ENCODE peak calls at places on chromosomes 13 and 19, in nine cellular contexts. E is CD4-positive, alpha-beta memory T cell; T is DMS53; I is NCI-H2171; B is colonic mucosa; J is activated CD8-positive, alpha-beta memory T cell treated with anti-CD3 and anti-CD28 coated beads, Interleukin-2, amount 50 U/mL, for 4 hours; S is caudate nucleus; C is HFFc6; F is skeletal muscle cell. A is an unnamed sample.
A peak's percentile ranks its signal among the peaks of the same experiment; 100 is the strongest.

GRCh38 chr19:55647732-55648656 is at the start of gene CCDC106:
- DNase-seq in E (peak; percentile 41), T (peak; percentile 86), I (peak; percentile 73), B (peak; percentile 63), J (peak; percentile 73), S (peak; percentile 75), C (peak; percentile 24), F (peak; percentile 43), A (no peak)

GRCh38 chr13:24348797-24349515 is 39.6 kb downstream of the C1QTNF9 start:
- DNase-seq in E (no peak), T (peak; percentile 91), I (no peak), B (peak; percentile 91), J (no peak), S (no peak), C (no peak), F (no peak), A (no peak)

GRCh38 chr19:17415107-17415506 is 4.7 kb upstream of the MVB12A start:
- DNase-seq in E (no peak), T (no peak), I (peak; percentile 44), B (no peak), J (no peak), S (no peak), C (no peak), F (no peak), A (no peak)

GRCh38 chr19:35462476-35462953 is 14.5 kb downstream of the FFAR2 start:
- DNase-seq in E (peak; percentile 87), T (peak; percentile 48), I (no peak), B (peak; percentile 27), J (peak; percentile 35), S (no peak), C (peak; percentile 0), F (no peak), A (peak; percentile 9)

GRCh38 chr13:67736646-67737420 is 506.7 kb upstream of the PCDH9 start:
- DNase-seq in E (no peak), T (peak; percentile 68), I (no peak), B (peak; percentile 21), J (no peak), S (no peak), C (no peak), F (peak; percentile 89), A (no peak)

GRCh38 chr13:62482351-62482750 is 1066.7 kb upstream of the PCDH20 start:
- DNase-seq in E (no peak), T (peak; percentile 74), I (no peak), B (no peak), J (no peak), S (no peak), C (no peak), F (no peak), A (no peak)

GRCh38 chr19:694481-695349 is 537 bp downstream of the PRSS57 start:
- DNase-seq in E (no peak), T (no peak), I (no peak), B (no peak), J (no peak), S (no peak), C (no peak), F (no peak), A (no peak)

GRCh38 chr13:71968025-71968424 is 101.0 kb upstream of the DACH1 start:
- DNase-seq in E (no peak), T (no peak), I (no peak), B (no peak), J (no peak), S (no peak), C (no peak), F (no peak), A (no peak)

GRCh38 chr13:78709028-78709427 is 50.1 kb upstream of the OBI1 start:
- DNase-seq in E (no peak), T (no peak), I (no peak), B (no peak), J (no peak), S (no peak), C (no peak), F (no peak), A (no peak)

GRCh38 chr13:48492123-48493075 is 40.5 kb downstream of the RCBTB2 start:
- DNase-seq in E (peak; percentile 81), T (no peak), I (no peak), B (peak; percentile 56), J (peak; percentile 49), S (peak; percentile 45), C (peak; percentile 68), F (no peak), A (peak; percentile 79)

GRCh38 chr13:110231348-110232047 is 75.5 kb downstream of the COL4A1 start:
- DNase-seq in E (no peak), T (no peak), I (no peak), B (no peak), J (no peak), S (no peak), C (no peak), F (no peak), A (no peak)

GRCh38 chr19:13152356-13152853 is 2.2 kb downstream of the IER2 start:
- DNase-seq in E (no peak), T (no peak), I (no peak), B (no peak), J (no peak), S (no peak), C (no peak), F (no peak), A (peak; percentile 72)

GRCh38 chr13:31199527-31199848 is 287 bp upstream of the B3GLCT start:
- DNase-seq in E (no peak), T (no peak), I (no peak), B (no peak), J (no peak), S (no peak), C (no peak), F (no peak), A (no peak)

GRCh38 chr19:38932425-38933179 is 1.9 kb downstream of the MRPS12 start:
- DNase-seq in E (peak; percentile 23), T (peak; percentile 35), I (no peak), B (no peak), J (no peak), S (no peak), C (no peak), F (no peak), A (peak; percentile 19)